ENCODE peak calls at places on chromosomes 13 and 19, in six cellular contexts. O is A549, B is NB4, E is K562, R is GM12878, D is HepG2. A is an unnamed sample.

GRCh38 chr13:40681341-40682051 is 15.1 kb upstream of the FOXO1 start:
- DNase-seq in O (no peak), B (no peak), E (peak; percentile 17), R (no peak), D (no peak), A (peak; percentile 92)

GRCh38 chr13:40799508-40799907 is 10.1 kb downstream of the SLC25A15 start:
- DNase-seq in O (no peak), B (no peak), E (no peak), R (no peak), D (no peak), A (no peak)

GRCh38 chr13:112723771-112724170 is 33.9 kb downstream of the ATP11A start:
- DNase-seq in O (no peak), B (no peak), E (no peak), R (no peak), D (no peak), A (no peak)

GRCh38 chr19:1151037-1151716 is 22.9 kb downstream of the SBNO2 start:
- DNase-seq in O (no peak), B (no peak), E (no peak), R (no peak), D (no peak), A (no peak)

GRCh38 chr13:85725433-85725832 is 73.8 kb downstream of the SLITRK6 start:
- DNase-seq in O (no peak), B (no peak), E (no peak), R (no peak), D (no peak), A (no peak)

GRCh38 chr19:17329061-17329767 is 5.4 kb downstream of the ANO8 start:
- DNase-seq in O (no peak), B (no peak), E (no peak), R (no peak), D (no peak), A (no peak)

GRCh38 chr13:113475280-113475679 is 15.2 kb downstream of the DCUN1D2 start:
- DNase-seq in O (no peak), B (no peak), E (no peak), R (no peak), D (no peak), A (no peak)

GRCh38 chr19:29934781-29935180 is 7.3 kb upstream of the URI1 start:
- DNase-seq in O (no peak), B (no peak), E (no peak), R (no peak), D (no peak), A (no peak)

GRCh38 chr19:2114218-2114617 is 17.5 kb downstream of the IZUMO4 start:
- DNase-seq in O (no peak), B (no peak), E (no peak), R (no peak), D (no peak), A (no peak)

GRCh38 chr19:27971071-27971470 is 1241.9 kb downstream of the UQCRFS1 start:
- DNase-seq in O (no peak), B (no peak), E (no peak), R (no peak), D (no peak), A (no peak)

GRCh38 chr13:20831933-20832332 is 58.2 kb upstream of the EEF1AKMT1 start:
- DNase-seq in O (no peak), B (no peak), E (no peak), R (no peak), D (no peak), A (no peak)

GRCh38 chr19:41265376-41266153 is 1.4 kb downstream of the HNRNPUL1 start:
- DNase-seq in O (peak; percentile 74), B (peak; percentile 12), E (peak; percentile 22), R (no peak), D (peak; percentile 56), A (peak; percentile 34)

GRCh38 chr19:8087876-8088275 is 35.3 kb downstream of the CCL25 start:
- DNase-seq in O (no peak), B (no peak), E (no peak), R (no peak), D (no peak), A (no peak)

GRCh38 chr19:19106061-19106551 is 32.2 kb downstream of the TMEM161A start:
- DNase-seq in O (no peak), B (no peak), E (no peak), R (no peak), D (no peak), A (no peak)

GRCh38 chr13:23671367-23671766 is 101.2 kb downstream of the TNFRSF19 start:
- DNase-seq in O (no peak), B (no peak), E (no peak), R (no peak), D (no peak), A (no peak)

GRCh38 chr13:71536201-71536600 is 330.8 kb downstream of the DACH1 start:
- DNase-seq in O (no peak), B (no peak), E (no peak), R (no peak), D (no peak), A (no peak)

GRCh38 chr13:83350569-83350968 is 531.7 kb downstream of the SLITRK1 start:
- DNase-seq in O (no peak), B (no peak), E (no peak), R (no peak), D (no peak), A (no peak)

GRCh38 chr13:97659602-97660001 is 225.6 kb downstream of the RAP2A start:
- DNase-seq in O (no peak), B (peak; percentile 26), E (no peak), R (no peak), D (peak; percentile 13), A (peak; percentile 45)

GRCh38 chr19:38277549-38277948 is 13.2 kb downstream of the SPINT2 start:
- DNase-seq in O (no peak), B (no peak), E (no peak), R (no peak), D (no peak), A (no peak)

GRCh38 chr13:79571147-79571546 is 90.2 kb downstream of the NDFIP2 start:
- DNase-seq in O (no peak), B (no peak), E (no peak), R (no peak), D (no peak), A (no peak)

GRCh38 chr19:39582891-39583625 is 19.3 kb upstream of the LGALS13 start:
- DNase-seq in O (no peak), B (no peak), E (no peak), R (peak; percentile 12), D (no peak), A (no peak)

DNA sequence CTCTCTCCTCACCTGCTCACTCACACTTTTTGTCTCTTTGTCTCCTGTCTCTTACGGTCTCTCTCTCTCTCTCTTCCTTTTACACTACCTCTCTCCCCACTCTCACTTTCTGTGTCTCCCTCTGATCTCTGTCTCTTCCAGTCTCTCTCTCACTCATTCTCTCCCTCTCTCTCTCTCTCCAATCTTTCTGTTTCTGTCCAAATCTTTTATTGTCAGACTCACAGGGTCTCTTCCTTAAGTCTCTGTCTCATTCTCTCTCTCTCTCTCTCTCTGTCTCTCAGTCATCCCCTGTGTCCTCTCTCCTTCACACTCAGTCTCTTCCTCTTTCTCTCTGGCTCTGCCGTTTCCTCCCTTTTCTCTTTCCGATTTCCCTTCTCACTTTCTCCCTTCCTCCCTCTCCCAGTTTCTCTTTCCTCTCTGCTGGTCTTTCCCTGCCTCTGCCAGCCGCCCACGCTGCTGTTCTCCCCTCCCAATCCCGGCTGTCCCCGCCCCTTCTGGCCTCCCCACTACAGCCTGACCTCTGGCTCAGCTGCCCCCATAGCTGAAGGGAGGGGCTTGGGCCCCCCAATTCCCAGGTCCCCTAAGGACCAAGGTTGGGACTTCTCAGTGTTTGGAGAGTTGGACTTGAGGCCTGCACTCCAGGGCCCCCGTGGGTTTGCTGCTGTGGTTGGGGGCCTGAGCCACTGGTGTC is at the start of gene PLEKHA4:
- DNase-seq in O (no peak), B (no peak), E (peak; percentile 64), R (no peak), D (no peak), A (peak; percentile 37)
- TF ChIP-seq MYC in O (no peak), B (no peak), E (no peak), R (no peak), D (no peak), A (no peak)

GRCh38 chr13:86976521-86977324 is 694.4 kb upstream of the SLITRK5 start:
- DNase-seq in O (no peak), B (no peak), E (no peak), R (no peak), D (no peak), A (no peak)
- TF ChIP-seq MYC in O (no peak), B (no peak), E (no peak), R (no peak), D (no peak), A (no peak)

GRCh38 chr13:29704648-29705047 is 109.2 kb upstream of the SLC7A1 start:
- DNase-seq in O (no peak), B (no peak), E (no peak), R (no peak), D (no peak), A (no peak)

GRCh38 chr13:29703421-29703820 is 107.9 kb upstream of the SLC7A1 start:
- DNase-seq in O (no peak), B (peak; percentile 30), E (no peak), R (no peak), D (no peak), A (no peak)

GRCh38 chr13:29702912-29703351 is 107.4 kb upstream of the SLC7A1 start:
- DNase-seq in O (no peak), B (peak; percentile 92), E (no peak), R (no peak), D (no peak), A (peak; percentile 77)

GRCh38 chr13:29706923-29707322 is 111.4 kb upstream of the SLC7A1 start:
- DNase-seq in O (no peak), B (no peak), E (no peak), R (no peak), D (no peak), A (peak; percentile 70)

GRCh38 chr13:29707876-29708543 is 112.5 kb upstream of the SLC7A1 start:
- DNase-seq in O (peak; percentile 6), B (peak; percentile 82), E (peak; percentile 50), R (no peak), D (peak; percentile 44), A (peak; percentile 46)
- TF ChIP-seq MYC in O (no peak), B (no peak), E (no peak), R (no peak), D (no peak), A (no peak)

GRCh38 chr13:46491641-46492040 is 61.3 kb upstream of the LRCH1 start:
- DNase-seq in O (no peak), B (no peak), E (no peak), R (no peak), D (no peak), A (no peak)
- TF ChIP-seq MYC in O (no peak), B (no peak), E (no peak), R (no peak), D (no peak), A (no peak)

GRCh38 chr13:32956595-32956933 is 59.7 kb upstream of the KL start:
- DNase-seq in O (no peak), B (no peak), E (no peak), R (no peak), D (no peak), A (no peak)
- TF ChIP-seq MYC in O (no peak), B (no peak), E (no peak), R (no peak), D (no peak), A (no peak)

GRCh38 chr19:51712461-51713081 is 11.2 kb downstream of the HAS1 start:
- DNase-seq in O (peak; percentile 59), B (peak; percentile 44), E (no peak), R (no peak), D (no peak), A (no peak)
- TF ChIP-seq MYC in O (no peak), B (no peak), E (no peak), R (no peak), D (no peak), A (no peak)

GRCh38 chr13:35923347-35923746 is 207.8 kb downstream of the DCLK1 start:
- DNase-seq in O (peak; percentile 47), B (no peak), E (no peak), R (no peak), D (no peak), A (peak; percentile 19)
- TF ChIP-seq MYC in O (no peak), B (no peak), E (no peak), R (no peak), D (no peak), A (no peak)

A was measured in endothelial cell of umbilical vein.